ENCODE peak calls at places on chromosomes 4 and X, in nine cellular contexts. One of them, this sample, is unnamed.

GRCh38 chr4:4599886-4600285 is 58.0 kb upstream of the STX18 start:
- DNase-seq in nephron progenitor cell: no peak
- DNase-seq in fibroblast of the aortic adventitia: no peak
- DNase-seq in astrocyte of the spinal cord: no peak
- DNase-seq in mucosa of descending colon: no peak
- DNase-seq in AG04450: no peak
- DNase-seq in heart left ventricle: no peak
- DNase-seq in BE2C: no peak
- DNase-seq in astrocyte of the cerebellum: no peak
- DNase-seq in this sample: no peak

GRCh38 chr4:142883433-142883832 is 37.3 kb upstream of the INPP4B start:
- DNase-seq in nephron progenitor cell: no peak
- DNase-seq in fibroblast of the aortic adventitia: peak; percentile 2
- DNase-seq in astrocyte of the spinal cord: peak; percentile 18
- DNase-seq in mucosa of descending colon: peak; percentile 5
- DNase-seq in AG04450: no peak
- DNase-seq in heart left ventricle: no peak
- DNase-seq in BE2C: no peak
- DNase-seq in astrocyte of the cerebellum: no peak
- DNase-seq in this sample: no peak

GRCh38 chrX:15546745-15547144 is 46.1 kb downstream of the BMX start:
- DNase-seq in nephron progenitor cell: no peak
- DNase-seq in fibroblast of the aortic adventitia: no peak
- DNase-seq in astrocyte of the spinal cord: no peak
- DNase-seq in mucosa of descending colon: no peak
- DNase-seq in AG04450: no peak
- DNase-seq in heart left ventricle: no peak
- DNase-seq in BE2C: no peak
- DNase-seq in astrocyte of the cerebellum: no peak
- DNase-seq in this sample: no peak

GRCh38 chr4:87268401-87268800 is 48.0 kb upstream of the KLHL8 start:
- DNase-seq in nephron progenitor cell: no peak
- DNase-seq in fibroblast of the aortic adventitia: no peak
- DNase-seq in astrocyte of the spinal cord: no peak
- DNase-seq in mucosa of descending colon: no peak
- DNase-seq in AG04450: no peak
- DNase-seq in heart left ventricle: no peak
- DNase-seq in BE2C: no peak
- DNase-seq in astrocyte of the cerebellum: no peak
- DNase-seq in this sample: no peak

GRCh38 chr4:75180217-75180616 is 247.3 kb downstream of the PARM1 start:
- DNase-seq in nephron progenitor cell: no peak
- DNase-seq in fibroblast of the aortic adventitia: no peak
- DNase-seq in astrocyte of the spinal cord: no peak
- DNase-seq in mucosa of descending colon: no peak
- DNase-seq in AG04450: no peak
- DNase-seq in heart left ventricle: no peak
- DNase-seq in BE2C: no peak
- DNase-seq in astrocyte of the cerebellum: no peak
- DNase-seq in this sample: no peak

GRCh38 chr4:11732155-11732554 is 303.5 kb upstream of the HS3ST1 start:
- DNase-seq in nephron progenitor cell: no peak
- DNase-seq in fibroblast of the aortic adventitia: no peak
- DNase-seq in astrocyte of the spinal cord: no peak
- DNase-seq in mucosa of descending colon: peak; percentile 27
- DNase-seq in AG04450: no peak
- DNase-seq in heart left ventricle: no peak
- DNase-seq in BE2C: no peak
- DNase-seq in astrocyte of the cerebellum: no peak
- DNase-seq in this sample: no peak

GRCh38 chrX:79933938-79934337 is 80.6 kb upstream of the TBX22 start:
- DNase-seq in nephron progenitor cell: no peak
- DNase-seq in fibroblast of the aortic adventitia: no peak
- DNase-seq in astrocyte of the spinal cord: no peak
- DNase-seq in mucosa of descending colon: no peak
- DNase-seq in AG04450: no peak
- DNase-seq in heart left ventricle: no peak
- DNase-seq in BE2C: no peak
- DNase-seq in astrocyte of the cerebellum: no peak
- DNase-seq in this sample: no peak

GRCh38 chr4:95294291-95294690 is 254.5 kb downstream of the UNC5C start:
- DNase-seq in nephron progenitor cell: no peak
- DNase-seq in fibroblast of the aortic adventitia: no peak
- DNase-seq in astrocyte of the spinal cord: no peak
- DNase-seq in mucosa of descending colon: no peak
- DNase-seq in AG04450: no peak
- DNase-seq in heart left ventricle: no peak
- DNase-seq in BE2C: no peak
- DNase-seq in astrocyte of the cerebellum: no peak
- DNase-seq in this sample: no peak

GRCh38 chr4:3477750-3478430 is 14.8 kb downstream of the DOK7 start:
- DNase-seq in nephron progenitor cell: no peak
- DNase-seq in fibroblast of the aortic adventitia: no peak
- DNase-seq in astrocyte of the spinal cord: no peak
- DNase-seq in mucosa of descending colon: no peak
- DNase-seq in AG04450: no peak
- DNase-seq in heart left ventricle: no peak
- DNase-seq in BE2C: no peak
- DNase-seq in astrocyte of the cerebellum: no peak
- DNase-seq in this sample: no peak

GRCh38 chr4:164536829-164537228 is 217.1 kb upstream of the SMIM31 start:
- DNase-seq in nephron progenitor cell: no peak
- DNase-seq in fibroblast of the aortic adventitia: peak; percentile 83
- DNase-seq in astrocyte of the spinal cord: peak; percentile 94
- DNase-seq in mucosa of descending colon: no peak
- DNase-seq in AG04450: no peak
- DNase-seq in heart left ventricle: no peak
- DNase-seq in BE2C: no peak
- DNase-seq in astrocyte of the cerebellum: peak; percentile 77
- DNase-seq in this sample: no peak

GRCh38 chrX:138648570-138648969 is 62.9 kb downstream of the FGF13 start:
- DNase-seq in nephron progenitor cell: no peak
- DNase-seq in fibroblast of the aortic adventitia: no peak
- DNase-seq in astrocyte of the spinal cord: no peak
- DNase-seq in mucosa of descending colon: no peak
- DNase-seq in AG04450: no peak
- DNase-seq in heart left ventricle: no peak
- DNase-seq in BE2C: no peak
- DNase-seq in astrocyte of the cerebellum: no peak
- DNase-seq in this sample: no peak

GRCh38 chrX:55818673-55819375 is 101.3 kb downstream of the RRAGB start:
- DNase-seq in nephron progenitor cell: no peak
- DNase-seq in fibroblast of the aortic adventitia: no peak
- DNase-seq in astrocyte of the spinal cord: no peak
- DNase-seq in mucosa of descending colon: peak; percentile 7
- DNase-seq in AG04450: no peak
- DNase-seq in heart left ventricle: no peak
- DNase-seq in BE2C: no peak
- DNase-seq in astrocyte of the cerebellum: no peak
- DNase-seq in this sample: no peak

GRCh38 chr4:8283631-8284121 is 14.1 kb downstream of the HTRA3 start:
- DNase-seq in nephron progenitor cell: no peak
- DNase-seq in fibroblast of the aortic adventitia: no peak
- DNase-seq in astrocyte of the spinal cord: no peak
- DNase-seq in mucosa of descending colon: no peak
- DNase-seq in AG04450: no peak
- DNase-seq in heart left ventricle: peak; percentile 54
- DNase-seq in BE2C: peak; percentile 94
- DNase-seq in astrocyte of the cerebellum: no peak
- DNase-seq in this sample: no peak

DNA sequence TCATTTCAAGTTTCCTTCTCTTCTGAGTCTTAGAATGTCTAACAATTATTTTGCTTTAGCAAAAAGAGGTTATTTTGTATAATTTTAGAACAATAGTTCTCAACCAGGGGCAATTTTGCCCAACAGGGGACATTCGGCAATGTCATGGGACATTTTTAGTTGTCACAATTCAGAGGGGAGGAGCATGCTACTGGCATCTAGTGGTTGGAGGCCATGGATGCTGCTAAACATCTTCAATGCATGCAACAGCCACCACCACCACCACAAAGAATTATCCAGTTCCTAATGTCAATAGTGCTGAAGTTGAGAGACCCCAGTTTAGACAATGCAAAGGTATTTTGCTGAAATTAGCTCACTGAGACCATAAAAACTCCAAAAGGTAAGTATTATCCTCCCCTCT is 122.5 kb downstream of the ARHGAP6 start:
- DNase-seq in nephron progenitor cell: no peak
- DNase-seq in fibroblast of the aortic adventitia: no peak
- DNase-seq in astrocyte of the spinal cord: no peak
- DNase-seq in mucosa of descending colon: no peak
- DNase-seq in AG04450: no peak
- DNase-seq in heart left ventricle: no peak
- DNase-seq in BE2C: peak; percentile 5
- DNase-seq in astrocyte of the cerebellum: no peak
- DNase-seq in this sample: no peak
- TF ChIP-seq CTCF in nephron progenitor cell: no peak
- TF ChIP-seq CTCF in fibroblast of the aortic adventitia: no peak
- TF ChIP-seq CTCF in astrocyte of the spinal cord: no peak
- TF ChIP-seq CTCF in mucosa of descending colon: no peak
- TF ChIP-seq CTCF in AG04450: no peak
- TF ChIP-seq CTCF in heart left ventricle: no peak
- TF ChIP-seq CTCF in BE2C: peak; percentile 24
- TF ChIP-seq CTCF in astrocyte of the cerebellum: no peak
- TF ChIP-seq CTCF in this sample: no peak

GRCh38 chr4:111847256-111848108 is 297.8 kb upstream of the FAM241A start:
- DNase-seq in nephron progenitor cell: no peak
- DNase-seq in fibroblast of the aortic adventitia: peak; percentile 5
- DNase-seq in astrocyte of the spinal cord: no peak
- DNase-seq in mucosa of descending colon: no peak
- DNase-seq in AG04450: no peak
- DNase-seq in heart left ventricle: no peak
- DNase-seq in BE2C: no peak
- DNase-seq in astrocyte of the cerebellum: no peak
- DNase-seq in this sample: no peak
- TF ChIP-seq CTCF in nephron progenitor cell: peak; percentile 51
- TF ChIP-seq CTCF in fibroblast of the aortic adventitia: peak; percentile 52
- TF ChIP-seq CTCF in astrocyte of the spinal cord: peak; percentile 24
- TF ChIP-seq CTCF in mucosa of descending colon: no peak
- TF ChIP-seq CTCF in AG04450: peak; percentile 39
- TF ChIP-seq CTCF in heart left ventricle: no peak
- TF ChIP-seq CTCF in BE2C: peak; percentile 48
- TF ChIP-seq CTCF in astrocyte of the cerebellum: peak; percentile 48
- TF ChIP-seq CTCF in this sample: no peak

DNA sequence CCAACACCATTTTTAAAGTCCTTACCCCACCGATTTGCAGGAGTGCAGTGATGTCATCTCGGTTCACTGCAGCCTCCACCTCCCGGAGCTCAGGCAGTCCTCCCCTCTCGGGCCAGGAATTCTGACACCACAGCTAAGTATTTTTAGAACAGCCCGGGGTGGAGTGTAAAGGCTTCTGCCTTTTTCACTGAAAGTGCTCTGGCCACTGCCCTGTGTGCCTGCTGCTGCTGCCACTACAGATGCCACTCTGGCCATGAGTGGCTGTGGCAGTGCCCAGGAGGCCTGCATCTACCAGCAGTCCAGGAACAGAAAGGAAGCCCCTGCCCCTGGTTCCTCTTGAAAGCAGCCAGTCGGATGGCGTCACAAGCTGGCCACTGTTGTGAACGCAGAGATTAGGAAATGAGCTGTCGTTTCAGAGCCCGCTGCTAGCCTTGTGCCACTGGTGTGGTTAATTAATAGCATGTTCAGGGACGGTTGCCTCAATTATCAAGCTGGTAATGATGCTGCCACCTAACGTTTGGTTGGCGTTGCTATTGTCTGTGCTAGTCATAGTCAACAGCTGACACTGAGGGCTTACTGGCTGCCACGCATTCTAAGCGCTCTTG is 23.6 kb upstream of the TBC1D14 start:
- DNase-seq in nephron progenitor cell: no peak
- DNase-seq in fibroblast of the aortic adventitia: peak; percentile 73
- DNase-seq in astrocyte of the spinal cord: peak; percentile 61
- DNase-seq in mucosa of descending colon: peak; percentile 36
- DNase-seq in AG04450: no peak
- DNase-seq in heart left ventricle: peak; percentile 78
- DNase-seq in BE2C: no peak
- DNase-seq in astrocyte of the cerebellum: no peak
- DNase-seq in this sample: no peak
- TF ChIP-seq CTCF in nephron progenitor cell: no peak
- TF ChIP-seq CTCF in fibroblast of the aortic adventitia: peak; percentile 21
- TF ChIP-seq CTCF in astrocyte of the spinal cord: peak; percentile 33
- TF ChIP-seq CTCF in mucosa of descending colon: no peak
- TF ChIP-seq CTCF in AG04450: no peak
- TF ChIP-seq CTCF in heart left ventricle: peak; percentile 19
- TF ChIP-seq CTCF in BE2C: peak; percentile 21
- TF ChIP-seq CTCF in astrocyte of the cerebellum: peak; percentile 12
- TF ChIP-seq CTCF in this sample: no peak

DNA sequence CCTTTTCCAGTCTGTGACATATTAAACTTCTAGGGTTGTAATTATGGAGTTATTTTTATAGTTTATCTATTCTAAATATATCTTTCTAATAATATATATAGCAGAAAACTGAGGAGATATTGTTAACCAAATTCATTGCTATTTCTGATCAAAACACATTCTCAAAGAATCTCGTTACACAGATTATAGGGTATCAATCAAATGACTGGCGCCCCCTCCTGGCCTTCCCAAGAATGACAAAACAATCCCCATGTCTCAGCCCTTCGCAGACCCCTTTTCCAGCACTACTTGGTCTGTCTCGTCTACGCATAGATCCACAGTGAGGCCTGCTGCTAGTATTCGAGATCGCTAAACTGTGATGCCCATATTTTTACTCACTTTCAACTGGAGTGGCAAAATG is 209.3 kb downstream of the GPC3 start:
- DNase-seq in nephron progenitor cell: peak; percentile 57
- DNase-seq in fibroblast of the aortic adventitia: no peak
- DNase-seq in astrocyte of the spinal cord: no peak
- DNase-seq in mucosa of descending colon: peak; percentile 5
- DNase-seq in AG04450: no peak
- DNase-seq in heart left ventricle: no peak
- DNase-seq in BE2C: peak; percentile 27
- DNase-seq in astrocyte of the cerebellum: no peak
- DNase-seq in this sample: no peak
- TF ChIP-seq CTCF in nephron progenitor cell: peak; percentile 72
- TF ChIP-seq CTCF in fibroblast of the aortic adventitia: peak; percentile 21
- TF ChIP-seq CTCF in astrocyte of the spinal cord: peak; percentile 56
- TF ChIP-seq CTCF in mucosa of descending colon: no peak
- TF ChIP-seq CTCF in AG04450: peak; percentile 51
- TF ChIP-seq CTCF in heart left ventricle: peak; percentile 45
- TF ChIP-seq CTCF in BE2C: peak; percentile 51
- TF ChIP-seq CTCF in astrocyte of the cerebellum: peak; percentile 46
- TF ChIP-seq CTCF in this sample: peak; percentile 24

GRCh38 chr4:32417113-32417704 is 1697.0 kb downstream of the PCDH7 start:
- DNase-seq in nephron progenitor cell: no peak
- DNase-seq in fibroblast of the aortic adventitia: no peak
- DNase-seq in astrocyte of the spinal cord: no peak
- DNase-seq in mucosa of descending colon: no peak
- DNase-seq in AG04450: no peak
- DNase-seq in heart left ventricle: no peak
- DNase-seq in BE2C: no peak
- DNase-seq in astrocyte of the cerebellum: no peak
- DNase-seq in this sample: no peak
- TF ChIP-seq CTCF in nephron progenitor cell: no peak
- TF ChIP-seq CTCF in fibroblast of the aortic adventitia: peak; percentile 33
- TF ChIP-seq CTCF in astrocyte of the spinal cord: peak; percentile 20
- TF ChIP-seq CTCF in mucosa of descending colon: no peak
- TF ChIP-seq CTCF in AG04450: peak; percentile 14
- TF ChIP-seq CTCF in heart left ventricle: no peak
- TF ChIP-seq CTCF in BE2C: peak; percentile 46
- TF ChIP-seq CTCF in astrocyte of the cerebellum: no peak
- TF ChIP-seq CTCF in this sample: no peak

This sample was measured in natural killer cell.